ENCODE peak calls at places on chromosomes 16 and 17, in four cellular contexts. I is GM12878, P is IMR-90, R is K562. Z is an unnamed sample.

GRCh38 chr17:83194761-83195329 is 115.4 kb downstream of the METRNL start:
- DNase-seq in I (no peak), P (no peak), R (no peak), Z (no peak)

GRCh38 chr17:10663231-10663630 is 6.1 kb upstream of the MYH3 start:
- DNase-seq in I (no peak), P (no peak), R (no peak), Z (no peak)

GRCh38 chr17:8681175-8681949 is 50.8 kb upstream of the MYH10 start:
- DNase-seq in I (no peak), P (peak; percentile 65), R (no peak), Z (peak; percentile 98)

GRCh38 chr16:11852092-11852809 is 909 bp upstream of the RSL1D1 start:
- DNase-seq in I (no peak), P (peak; percentile 37), R (peak; percentile 52), Z (no peak)

GRCh38 chr16:71924710-71925109 is 29.4 kb downstream of the IST1 start:
- DNase-seq in I (no peak), P (no peak), R (no peak), Z (no peak)

GRCh38 chr17:48439875-48440505 is 10.0 kb upstream of the SKAP1 start:
- DNase-seq in I (no peak), P (no peak), R (peak; percentile 64), Z (no peak)

GRCh38 chr17:27499451-27500265 is 43.4 kb downstream of the KSR1 start:
- DNase-seq in I (no peak), P (no peak), R (no peak), Z (no peak)

GRCh38 chr17:80910043-80910442 is 81.6 kb upstream of the CHMP6 start:
- DNase-seq in I (no peak), P (no peak), R (no peak), Z (no peak)

GRCh38 chr17:246226-246625 is 64.8 kb upstream of the DOC2B start:
- DNase-seq in I (no peak), P (no peak), R (no peak), Z (no peak)

GRCh38 chr17:45096141-45096540 is 35.0 kb downstream of the NMT1 start:
- DNase-seq in I (no peak), P (peak; percentile 39), R (peak; percentile 40), Z (peak; percentile 49)

GRCh38 chr17:38729886-38730525 is at the start of gene CISD3:
- DNase-seq in I (no peak), P (peak; percentile 76), R (peak; percentile 93), Z (peak; percentile 63)

GRCh38 chr17:29572691-29573557 is 4.4 kb downstream of the TP53I13 start:
- DNase-seq in I (no peak), P (peak; percentile 56), R (peak; percentile 72), Z (peak; percentile 53)

GRCh38 chr16:1437606-1438005 is 6.7 kb downstream of the PERCC1 start:
- DNase-seq in I (no peak), P (no peak), R (no peak), Z (no peak)

GRCh38 chr16:86319871-86320270 is 190.5 kb upstream of the FOXF1 start:
- DNase-seq in I (no peak), P (peak; percentile 38), R (no peak), Z (no peak)

DNA sequence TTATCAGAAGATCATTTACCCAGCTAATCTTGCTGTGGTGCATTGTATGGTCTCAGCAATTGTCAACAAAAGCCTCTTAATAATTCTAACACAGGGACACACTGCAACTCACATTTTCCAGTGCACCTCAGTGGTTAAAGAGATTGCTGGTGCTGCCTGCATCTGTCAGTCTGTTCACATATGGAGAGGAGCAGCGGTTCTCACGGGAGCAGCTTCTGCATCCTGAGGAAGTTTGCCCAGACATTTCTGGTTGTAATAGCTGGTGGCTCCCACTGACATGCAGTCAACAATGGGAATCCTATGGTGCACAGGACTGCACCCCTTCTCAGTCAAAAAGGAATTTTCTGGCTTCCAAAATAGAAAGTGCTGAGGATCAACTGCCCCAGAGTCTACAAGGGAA is 7.8 kb downstream of the GGA2 start:
- DNase-seq in I (no peak), P (no peak), R (no peak), Z (peak; percentile 40)
- TF ChIP-seq FOS in I (no peak), P (no peak), R (no peak), Z (no peak)

GRCh38 chr17:20206591-20206990 is 197.4 kb downstream of the SPECC1 start:
- DNase-seq in I (no peak), P (peak; percentile 83), R (no peak), Z (peak; percentile 67)
- TF ChIP-seq FOS in I (no peak), P (peak; percentile 77), R (no peak), Z (peak; percentile 24)

DNA sequence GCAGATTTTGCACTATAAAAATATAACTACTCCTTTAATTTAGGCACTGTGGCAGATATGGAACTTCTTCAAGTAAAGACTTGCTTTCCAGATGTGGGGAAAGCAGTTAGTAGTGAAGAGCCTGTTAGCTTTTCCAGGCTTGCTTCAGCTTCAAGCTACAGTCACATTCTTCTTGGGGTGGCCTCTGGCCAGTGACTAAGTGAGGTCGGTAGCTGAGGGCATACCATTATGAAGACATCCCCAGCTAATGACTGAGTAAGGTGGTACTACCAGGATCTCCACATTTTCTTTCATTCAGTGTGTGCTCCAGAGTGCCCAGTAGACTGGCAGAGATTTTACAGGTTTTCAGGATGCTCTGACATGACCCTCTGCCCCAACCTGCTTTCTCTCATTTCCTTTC is 167.1 kb upstream of the KIF2B start:
- DNase-seq in I (no peak), P (peak; percentile 25), R (no peak), Z (no peak)
- TF ChIP-seq FOS in I (no peak), P (no peak), R (no peak), Z (no peak)

DNA sequence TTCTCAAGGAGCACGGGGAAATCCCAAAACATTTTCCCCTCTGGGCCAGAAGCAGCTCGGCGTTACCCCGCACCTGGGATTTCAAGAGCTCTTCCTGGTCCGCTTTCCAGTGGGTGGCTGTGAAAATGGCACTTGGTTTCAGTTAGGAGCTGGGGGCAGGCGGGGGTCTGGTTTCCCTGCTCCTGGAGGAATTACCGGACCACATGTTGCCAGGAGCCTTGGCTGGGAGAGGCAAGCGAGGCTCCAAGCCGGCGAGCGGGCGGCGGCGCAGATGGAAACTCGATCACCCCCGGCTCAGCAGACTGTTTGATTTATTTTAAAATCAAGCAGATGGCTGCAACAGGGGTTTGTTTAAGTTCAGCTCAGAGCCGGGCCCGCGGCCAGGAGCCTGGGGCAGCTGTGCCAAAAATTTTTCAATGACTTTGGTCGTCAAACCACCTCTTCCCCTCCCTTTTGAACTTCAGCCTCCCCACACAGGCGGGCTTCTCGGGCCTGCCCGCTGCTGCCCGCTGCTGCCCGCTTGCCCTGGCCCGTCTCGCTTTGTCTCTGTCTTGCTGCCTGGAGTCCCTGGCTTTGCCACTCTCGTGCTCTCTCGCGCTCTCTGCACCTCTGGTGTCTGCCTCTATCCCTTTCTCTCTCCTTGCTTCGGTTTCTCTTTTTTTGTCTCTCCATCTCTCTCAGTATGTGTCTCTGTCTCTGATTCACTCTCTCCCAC is 108.0 kb upstream of the CIBAR2 start:
- DNase-seq in I (no peak), P (peak; percentile 85), R (no peak), Z (peak; percentile 79)
- TF ChIP-seq FOS in I (no peak), P (peak; percentile 3), R (no peak), Z (no peak)

GRCh38 chr17:50268632-50269287 is 5.5 kb upstream of the TMEM92 start:
- DNase-seq in I (no peak), P (peak; percentile 51), R (no peak), Z (peak; percentile 49)
- TF ChIP-seq FOS in I (no peak), P (no peak), R (no peak), Z (no peak)

Z was measured in endothelial cell of umbilical vein.